ENCODE peak calls at places on chromosome 17, in four cellular contexts. K is stimulated activated effector memory CD8-positive, alpha-beta T cell treated with anti-CD3 and anti-CD28 coated beads, Interleukin-12 subunit alpha, Interleukin-12 subunit beta, amount 100 ng/mL, for 72 hours; Q is uterus; Z is activated T-helper 9 cell treated with anti-CD3 and anti-CD28 coated beads, Interleukin-2, amount 50 U/mL, for 16 hours. Y is an unnamed sample.

GRCh38 chr17:68853439-68853838 is 101.8 kb downstream of the ABCA8 start:
- DNase-seq in K (no peak), Q (no peak), Z (no peak), Y (no peak)

GRCh38 chr17:17351901-17352781 is 49.0 kb downstream of the NT5M start:
- DNase-seq in K (no peak), Q (no peak), Z (no peak), Y (no peak)

GRCh38 chr17:69715656-69716055 is 301.2 kb downstream of the MAP2K6 start:
- DNase-seq in K (no peak), Q (no peak), Z (no peak), Y (no peak)

GRCh38 chr17:78048346-78049292 is 79.9 kb downstream of the TMC6 start:
- DNase-seq in K (no peak), Q (no peak), Z (no peak), Y (no peak)

GRCh38 chr17:59916446-59916845 is 23.5 kb downstream of the RPS6KB1 start:
- DNase-seq in K (no peak), Q (no peak), Z (no peak), Y (no peak)

GRCh38 chr17:8185580-8186445 is 4.2 kb downstream of the BORCS6 start:
- DNase-seq in K (peak), Q (peak), Z (peak), Y (peak)

GRCh38 chr17:57622886-57623433 is 122.1 kb downstream of the CCDC182 start:
- DNase-seq in K (no peak), Q (no peak), Z (no peak), Y (no peak)

GRCh38 chr17:74842599-74843351 is 16.9 kb downstream of the GRIN2C start:
- DNase-seq in K (no peak), Q (peak), Z (no peak), Y (peak)

GRCh38 chr17:71846561-71846960 is 274.3 kb upstream of the SOX9 start:
- DNase-seq in K (no peak), Q (no peak), Z (no peak), Y (no peak)

GRCh38 chr17:347309-347708 is 5.3 kb downstream of the RPH3AL start:
- DNase-seq in K (no peak), Q (no peak), Z (no peak), Y (no peak)

GRCh38 chr17:83058478-83059167 is 20.8 kb upstream of the METRNL start:
- DNase-seq in K (peak), Q (no peak), Z (no peak), Y (peak)

GRCh38 chr17:55264273-55264639 is 504 bp upstream of the HLF start:
- DNase-seq in K (no peak), Q (no peak), Z (no peak), Y (no peak)

GRCh38 chr17:76738468-76738850 is 540 bp downstream of the MFSD11 start:
- DNase-seq in K (no peak), Q (no peak), Z (no peak), Y (no peak)

GRCh38 chr17:16255481-16255901 is 38.5 kb downstream of the PIGL start:
- DNase-seq in K (no peak), Q (peak), Z (no peak), Y (no peak)

GRCh38 chr17:82399601-82400101 is 18.5 kb upstream of the HEXD start:
- DNase-seq in K (no peak), Q (no peak), Z (no peak), Y (no peak)

GRCh38 chr17:70168044-70168978 is 1.0 kb upstream of the KCNJ2 start:
- DNase-seq in K (no peak), Q (peak), Z (no peak), Y (peak)

GRCh38 chr17:46194393-46195216 is 1.4 kb upstream of the KANSL1 start:
- DNase-seq in K (peak), Q (no peak), Z (no peak), Y (no peak)

GRCh38 chr17:65243838-65244237 is 106.7 kb downstream of the RGS9 start:
- DNase-seq in K (no peak), Q (no peak), Z (no peak), Y (no peak)

Y was measured in tibial nerve.